ENCODE peak calls at places on chromosomes 4 and X, in eight cellular contexts. U is CD4-positive, alpha-beta T cell; W is tibial artery; V is HCT116; B is PC-3; S is lung; X is right lobe of liver; Y is fibroblast of lung. R is an unnamed sample.

GRCh38 chr4:156931267-156931666 is 40.3 kb downstream of the PDGFC start:
- DNase-seq in Y (peak), V (peak), W (no peak), B (peak), X (no peak), U (no peak), S (no peak), R (peak)

GRCh38 chr4:155532373-155532772 is 134.3 kb upstream of the GUCY1A1 start:
- DNase-seq in U (no peak), W (no peak), X (no peak), S (no peak), Y (no peak), V (no peak), B (no peak), R (no peak)

GRCh38 chr4:7013171-7013570 is 30.0 kb upstream of the TADA2B start:
- DNase-seq in U (no peak), B (no peak), W (no peak), S (no peak), V (no peak), Y (no peak), X (no peak), R (no peak)

GRCh38 chrX:100636321-100636991 is at the start of gene TSPAN6:
- DNase-seq in Y (peak), X (peak), B (peak), U (peak), V (peak), W (peak), S (peak), R (no peak)

GRCh38 chr4:52911684-52912294 is 49.7 kb downstream of the RASL11B start:
- DNase-seq in X (peak), V (peak), S (peak), U (peak), W (peak), Y (peak), B (peak), R (peak)

GRCh38 chrX:50769389-50770063 is 44.5 kb downstream of the SHROOM4 start:
- DNase-seq in Y (peak), W (no peak), S (peak), B (no peak), X (no peak), V (no peak), U (no peak), R (no peak)

GRCh38 chrX:68660746-68661145 is 13.3 kb downstream of the STARD8 start:
- DNase-seq in U (no peak), W (no peak), V (no peak), Y (no peak), X (no peak), S (no peak), B (no peak), R (no peak)

GRCh38 chr4:39664828-39665731 is 26.4 kb upstream of the SMIM14 start:
- DNase-seq in S (no peak), W (no peak), X (no peak), B (no peak), V (no peak), Y (peak), U (no peak), R (no peak)

GRCh38 chrX:37684918-37685317 is 673 bp upstream of the XK start:
- DNase-seq in X (no peak), B (peak), S (no peak), V (no peak), Y (no peak), W (no peak), U (no peak), R (no peak)

GRCh38 chr4:70925899-70926635 is 23.9 kb downstream of the MOB1B start:
- DNase-seq in Y (no peak), X (no peak), V (no peak), B (no peak), U (no peak), S (no peak), W (no peak), R (no peak)

GRCh38 chr4:70932984-70933383 is 30.8 kb downstream of the MOB1B start:
- DNase-seq in B (no peak), Y (no peak), S (no peak), W (no peak), V (no peak), U (no peak), X (no peak), R (no peak)

GRCh38 chr4:70931359-70931758 is 29.2 kb downstream of the MOB1B start:
- DNase-seq in B (peak), S (no peak), X (no peak), Y (no peak), V (no peak), U (no peak), W (no peak), R (no peak)

GRCh38 chr4:70930530-70931256 is 28.5 kb downstream of the MOB1B start:
- DNase-seq in Y (no peak), S (no peak), X (no peak), U (no peak), V (no peak), B (no peak), W (no peak), R (no peak)

GRCh38 chr4:70927502-70928139 is 25.5 kb downstream of the MOB1B start:
- DNase-seq in X (no peak), Y (no peak), B (no peak), W (no peak), U (no peak), V (no peak), S (no peak), R (no peak)
- H3K27ac ChIP-seq in X (no peak), Y (no peak), B (no peak), W (no peak), U (no peak), V (no peak), S (peak), R (no peak)

GRCh38 chr4:124192544-124192943 is 520.0 kb downstream of the ANKRD50 start:
- DNase-seq in U (no peak), V (no peak), W (no peak), Y (no peak), B (no peak), S (no peak), X (no peak), R (no peak)

GRCh38 chr4:124191329-124191728 is 521.2 kb downstream of the ANKRD50 start:
- DNase-seq in W (no peak), U (no peak), X (no peak), V (no peak), Y (no peak), B (no peak), S (no peak), R (peak)

GRCh38 chr4:124188601-124189000 is 523.9 kb downstream of the ANKRD50 start:
- DNase-seq in V (no peak), W (no peak), X (no peak), U (no peak), Y (no peak), S (no peak), B (no peak), R (no peak)

GRCh38 chr4:124184767-124185166 is 527.8 kb downstream of the ANKRD50 start:
- DNase-seq in S (no peak), B (no peak), X (no peak), V (no peak), Y (no peak), U (no peak), W (no peak), R (no peak)

DNA sequence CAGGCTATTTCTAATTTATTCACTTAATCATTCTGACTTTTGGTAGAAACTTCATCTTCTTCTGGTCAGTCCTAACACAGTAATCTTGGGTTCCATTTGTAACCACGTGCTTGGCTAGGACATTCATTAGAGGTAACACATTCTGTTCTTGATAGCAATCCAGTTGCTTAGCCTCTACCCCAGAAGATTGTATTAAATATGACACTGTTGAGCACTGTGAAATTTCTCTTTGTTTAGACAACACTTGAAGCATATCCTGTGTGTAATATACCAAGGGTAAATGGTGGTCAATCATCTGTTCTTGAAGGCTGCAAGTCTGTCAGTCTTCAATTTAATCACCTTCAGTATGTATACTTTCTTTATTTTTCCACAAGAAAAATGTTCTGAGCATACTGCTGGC is 523.0 kb downstream of the ANKRD50 start:
- DNase-seq in Y (no peak), B (no peak), X (no peak), V (no peak), W (no peak), U (no peak), S (no peak), R (no peak)
- H3K27ac ChIP-seq in Y (no peak), B (no peak), X (no peak), V (no peak), W (no peak), U (no peak), S (no peak), R (no peak)

DNA sequence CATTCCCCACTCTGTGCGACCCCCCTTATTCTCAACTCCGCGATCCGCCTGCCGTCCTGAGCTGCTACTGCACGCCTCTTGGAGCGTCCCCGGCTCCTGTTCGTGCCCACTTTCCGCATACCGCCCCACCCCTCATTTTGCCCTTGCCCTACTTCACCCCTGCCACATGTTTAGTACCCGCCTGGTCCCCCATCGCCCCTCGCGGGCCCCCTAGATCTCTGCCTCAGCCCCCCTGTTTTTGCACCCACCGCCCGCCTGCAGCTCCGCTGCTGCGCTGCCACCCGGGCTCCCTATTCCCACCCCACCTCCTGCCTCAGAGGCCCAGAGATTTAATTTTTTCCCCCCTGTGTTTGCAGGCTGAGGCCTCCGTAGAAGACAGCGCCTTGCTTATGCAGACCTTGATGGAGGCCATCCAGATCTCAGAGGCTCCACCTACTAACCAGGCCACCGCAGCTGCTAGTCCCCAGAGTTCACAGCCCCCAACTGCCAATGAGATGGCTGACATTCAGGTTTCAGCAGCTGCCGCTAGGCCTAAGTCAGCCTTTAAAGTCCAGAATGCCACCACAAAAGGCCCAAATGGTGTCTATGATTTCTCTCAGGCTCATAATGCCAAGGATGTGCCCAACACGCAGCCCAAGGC is 1.4 kb downstream of the MAGED1 start:
- DNase-seq in S (no peak), X (peak), Y (peak), B (no peak), U (no peak), V (no peak), W (peak), R (no peak)
- H3K27ac ChIP-seq in S (peak), X (no peak), Y (peak), B (no peak), U (no peak), V (no peak), W (peak), R (no peak)

GRCh38 chr4:110486226-110486625 is 10.3 kb downstream of the ENPEP start:
- DNase-seq in W (no peak), Y (no peak), B (no peak), X (no peak), V (no peak), S (no peak), U (no peak), R (no peak)

GRCh38 chr4:110485452-110485851 is 9.5 kb downstream of the ENPEP start:
- DNase-seq in V (no peak), U (no peak), Y (no peak), W (no peak), S (no peak), X (no peak), B (no peak), R (no peak)

GRCh38 chr4:110484767-110485166 is 8.8 kb downstream of the ENPEP start:
- DNase-seq in W (no peak), U (no peak), B (peak), X (no peak), Y (peak), S (no peak), V (no peak), R (no peak)

GRCh38 chr4:110483516-110483915 is 7.6 kb downstream of the ENPEP start:
- DNase-seq in S (no peak), U (no peak), Y (peak), W (no peak), X (no peak), B (no peak), V (no peak), R (no peak)

DNA sequence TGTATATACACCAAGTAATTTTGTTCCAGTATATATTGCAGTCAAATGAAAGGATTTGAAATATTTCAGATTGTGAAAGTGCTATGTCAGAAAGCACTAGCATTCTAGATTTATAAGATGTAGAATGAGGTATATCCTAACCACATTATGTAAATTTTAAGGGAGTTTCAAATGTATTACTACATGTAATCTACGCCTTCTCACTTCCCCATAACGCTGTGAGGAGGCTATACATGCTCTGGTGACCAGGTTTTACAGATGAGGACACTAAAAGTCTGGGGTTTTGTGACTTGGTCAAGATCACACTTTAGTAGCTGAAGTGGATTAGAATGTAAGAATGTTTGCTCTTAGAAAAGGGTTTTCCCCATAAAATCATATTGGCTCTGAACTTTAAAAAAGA is 8.1 kb downstream of the ENPEP start:
- DNase-seq in S (no peak), X (no peak), B (no peak), V (no peak), W (no peak), Y (no peak), U (no peak), R (no peak)
- H3K27ac ChIP-seq in S (no peak), X (no peak), B (no peak), V (no peak), W (no peak), Y (no peak), U (no peak), R (no peak)

R was measured in epithelial cell of prostate.